ENCODE peak calls at places on chromosomes 6 and 20, in ten cellular contexts. G is CD8-positive, alpha-beta memory T cell; A is NCI-H1105; S is NCI-H1694; T is OCI-LY7; Q is AG04450; I is fibroblast of the conjunctiva; B is breast epithelium; V is hypothalamus; Z is NCI-H226. E is an unnamed sample.

GRCh38 chr6:43009124-43009523 is 4.6 kb downstream of the MEA1 start:
- DNase-seq in A (no peak), T (peak; percentile 74), Q (no peak), Z (no peak), G (no peak), I (no peak), V (no peak), B (no peak), S (peak; percentile 26), E (peak; percentile 62)

GRCh38 chr6:51398793-51399192 is 580.1 kb downstream of the TFAP2B start:
- DNase-seq in I (no peak), T (no peak), A (no peak), B (no peak), G (no peak), S (no peak), Z (no peak), Q (no peak), V (no peak), E (peak; percentile 3)

GRCh38 chr6:3328145-3328544 is 69.4 kb downstream of the PSMG4 start:
- DNase-seq in S (no peak), B (no peak), G (no peak), I (no peak), V (no peak), A (no peak), Z (no peak), Q (no peak), T (no peak), E (no peak)

GRCh38 chr20:63284083-63284440 is 8.9 kb upstream of the COL20A1 start:
- DNase-seq in A (no peak), T (no peak), V (no peak), G (no peak), B (no peak), I (no peak), S (no peak), Q (no peak), Z (no peak), E (peak; percentile 81)

GRCh38 chr6:617485-618100 is 39.3 kb downstream of the HUS1B start:
- DNase-seq in Z (no peak), I (no peak), A (no peak), S (no peak), T (no peak), Q (no peak), V (no peak), B (peak; percentile 23), G (peak; percentile 46), E (peak; percentile 13)

GRCh38 chr6:39929039-39929732 is 5.1 kb downstream of the MOCS1 start:
- DNase-seq in A (no peak), T (no peak), I (no peak), Z (no peak), B (no peak), Q (no peak), G (no peak), S (no peak), V (no peak), E (no peak)

GRCh38 chr6:151669208-151669560 is 138.3 kb upstream of the ESR1 start:
- DNase-seq in G (no peak), Z (no peak), S (no peak), T (no peak), B (no peak), V (no peak), I (no peak), A (no peak), Q (no peak), E (no peak)

GRCh38 chr20:33803921-33804337 is 7.2 kb upstream of the CHMP4B start:
- DNase-seq in S (no peak), T (no peak), A (no peak), Z (peak; percentile 73), B (no peak), V (no peak), I (peak; percentile 16), G (no peak), Q (peak; percentile 43), E (no peak)

GRCh38 chr6:13446371-13446770 is 41.0 kb downstream of the GFOD1 start:
- DNase-seq in G (no peak), V (no peak), A (no peak), Z (no peak), I (no peak), Q (no peak), S (no peak), T (no peak), B (no peak), E (no peak)

GRCh38 chr20:52524865-52525264 is 333.3 kb upstream of the ZFP64 start:
- DNase-seq in S (no peak), T (no peak), Z (no peak), I (no peak), V (no peak), A (no peak), B (no peak), G (no peak), Q (no peak), E (no peak)

GRCh38 chr6:144341831-144342527 is 56.8 kb downstream of the UTRN start:
- DNase-seq in A (no peak), V (no peak), S (no peak), T (no peak), Q (no peak), Z (no peak), B (no peak), I (no peak), G (no peak), E (no peak)

GRCh38 chr20:44711237-44711636 is 3.9 kb upstream of the CCN5 start:
- DNase-seq in Z (peak; percentile 53), S (no peak), I (no peak), T (no peak), V (no peak), A (no peak), B (no peak), G (no peak), Q (no peak), E (no peak)

GRCh38 chr6:166469426-166469961 is 86.8 kb upstream of the MPC1 start:
- DNase-seq in I (no peak), V (no peak), B (no peak), A (no peak), T (no peak), Q (no peak), G (no peak), Z (no peak), S (no peak), E (no peak)

GRCh38 chr20:8183526-8183925 is 51.5 kb downstream of the PLCB1 start:
- DNase-seq in Q (no peak), I (peak; percentile 1), T (no peak), V (no peak), G (no peak), B (no peak), Z (peak; percentile 28), S (no peak), A (no peak), E (no peak)

GRCh38 chr6:107488875-107489635 is 862 bp upstream of the SOBP start:
- DNase-seq in B (peak; percentile 20), G (peak; percentile 47), T (peak; percentile 47), S (peak; percentile 30), I (no peak), V (peak; percentile 26), Q (no peak), Z (no peak), A (peak; percentile 39), E (peak; percentile 63)

GRCh38 chr6:36627801-36628246 is 33.7 kb downstream of the SRSF3 start:
- DNase-seq in V (no peak), I (peak; percentile 63), Z (peak; percentile 82), Q (peak; percentile 76), S (peak; percentile 43), B (peak; percentile 60), A (no peak), T (no peak), G (no peak), E (no peak)

GRCh38 chr6:10101551-10102252 is 313.2 kb downstream of the TFAP2A start:
- DNase-seq in B (no peak), Z (no peak), G (no peak), I (no peak), T (no peak), A (no peak), V (no peak), S (no peak), Q (no peak), E (peak; percentile 49)

GRCh38 chr20:24497851-24498250 is 28.4 kb downstream of the SYNDIG1 start:
- DNase-seq in G (no peak), Z (no peak), V (no peak), A (peak; percentile 90), S (peak; percentile 12), I (no peak), Q (no peak), T (no peak), B (no peak), E (no peak)

GRCh38 chr6:98695076-98695816 is 139.1 kb upstream of the POU3F2 start:
- DNase-seq in T (no peak), B (no peak), Z (no peak), V (no peak), A (no peak), Q (no peak), G (no peak), S (no peak), I (no peak), E (no peak)

GRCh38 chr20:47282864-47283263 is 73.6 kb downstream of the ZMYND8 start:
- DNase-seq in T (no peak), Z (no peak), A (no peak), I (no peak), B (no peak), Q (no peak), S (no peak), V (no peak), G (no peak), E (no peak)

GRCh38 chr6:4581468-4582420 is 194.5 kb upstream of the CDYL start:
- DNase-seq in Z (peak; percentile 98), A (no peak), S (no peak), Q (peak; percentile 87), T (no peak), G (no peak), I (peak; percentile 54), B (no peak), V (no peak), E (no peak)

GRCh38 chr6:106609699-106610098 is 19.6 kb downstream of the RTN4IP1 start:
- DNase-seq in Q (no peak), I (no peak), G (no peak), S (no peak), V (no peak), Z (peak; percentile 16), T (peak; percentile 82), B (no peak), A (peak; percentile 32), E (peak; percentile 60)

GRCh38 chr20:19143890-19144289 is 68.6 kb upstream of the SLC24A3 start:
- DNase-seq in Q (no peak), T (no peak), S (no peak), A (no peak), B (no peak), I (no peak), Z (no peak), G (no peak), V (no peak), E (no peak)

GRCh38 chr6:123629234-123629941 is 7.4 kb downstream of the TRDN start:
- DNase-seq in B (no peak), Q (no peak), S (no peak), A (no peak), Z (no peak), I (no peak), V (no peak), T (no peak), G (no peak), E (no peak)

GRCh38 chr6:41371461-41371991 is 36.1 kb downstream of the NCR2 start:
- DNase-seq in G (no peak), Z (no peak), T (no peak), S (no peak), V (no peak), A (no peak), Q (peak; percentile 6), I (no peak), B (no peak), E (peak; percentile 22)

GRCh38 chr6:114040871-114041270 is 69.9 kb upstream of the HDAC2 start:
- DNase-seq in S (no peak), Z (no peak), B (no peak), Q (no peak), G (no peak), I (no peak), V (no peak), T (no peak), A (no peak), E (no peak)

GRCh38 chr6:155377061-155377460 is 62.8 kb upstream of the TFB1M start:
- DNase-seq in V (no peak), I (peak; percentile 26), T (no peak), Q (peak; percentile 77), G (no peak), B (no peak), S (no peak), A (no peak), Z (peak; percentile 89), E (no peak)

GRCh38 chr20:44324343-44324742 is 12.5 kb upstream of the R3HDML start:
- DNase-seq in I (no peak), Z (peak; percentile 10), B (no peak), T (no peak), A (no peak), G (no peak), Q (no peak), V (no peak), S (no peak), E (no peak)

E was measured in NB4.